ENCODE peak calls at places on chromosome 17, in seven cellular contexts. One of them, this sample, is unnamed.

GRCh38 chr17:50903604-50904521 is 37.7 kb upstream of the TOB1 start:
- DNase-seq in stromal cell of bone marrow: no peak
- DNase-seq in GM18507: no peak
- DNase-seq in small intestine: no peak
- DNase-seq in NCI-H1436: no peak
- DNase-seq in memory B cell: no peak
- DNase-seq in mesendoderm: no peak
- DNase-seq in this sample: no peak

GRCh38 chr17:61551255-61551742 is 39.7 kb downstream of the NACA2 start:
- DNase-seq in mesendoderm: peak
- DNase-seq in memory B cell: no peak
- DNase-seq in small intestine: peak
- DNase-seq in stromal cell of bone marrow: peak
- DNase-seq in GM18507: no peak
- DNase-seq in NCI-H1436: peak
- DNase-seq in this sample: no peak

GRCh38 chr17:30956764-30957374 is 14.0 kb upstream of the RNF135 start:
- DNase-seq in NCI-H1436: no peak
- DNase-seq in stromal cell of bone marrow: no peak
- DNase-seq in GM18507: no peak
- DNase-seq in small intestine: no peak
- DNase-seq in mesendoderm: peak
- DNase-seq in memory B cell: no peak
- DNase-seq in this sample: no peak

GRCh38 chr17:17613708-17614114 is 22.2 kb upstream of the PEMT start:
- DNase-seq in NCI-H1436: peak
- DNase-seq in GM18507: no peak
- DNase-seq in small intestine: peak
- DNase-seq in stromal cell of bone marrow: peak
- DNase-seq in mesendoderm: peak
- DNase-seq in memory B cell: peak
- DNase-seq in this sample: no peak

GRCh38 chr17:7713782-7714181 is 3.8 kb upstream of the DNAH2 start:
- DNase-seq in mesendoderm: no peak
- DNase-seq in stromal cell of bone marrow: no peak
- DNase-seq in NCI-H1436: no peak
- DNase-seq in memory B cell: no peak
- DNase-seq in small intestine: no peak
- DNase-seq in GM18507: no peak
- DNase-seq in this sample: no peak

GRCh38 chr17:77451894-77452852 is 311.4 kb downstream of the SEC14L1 start:
- DNase-seq in GM18507: no peak
- DNase-seq in mesendoderm: peak
- DNase-seq in small intestine: peak
- DNase-seq in memory B cell: no peak
- DNase-seq in NCI-H1436: no peak
- DNase-seq in stromal cell of bone marrow: peak
- DNase-seq in this sample: no peak

GRCh38 chr17:40418428-40418706 is 671 bp upstream of the TOP2A start:
- DNase-seq in stromal cell of bone marrow: no peak
- DNase-seq in mesendoderm: no peak
- DNase-seq in NCI-H1436: no peak
- DNase-seq in memory B cell: no peak
- DNase-seq in GM18507: no peak
- DNase-seq in small intestine: no peak
- DNase-seq in this sample: no peak

GRCh38 chr17:19344311-19345066 is 18.0 kb downstream of the B9D1 start:
- DNase-seq in GM18507: no peak
- DNase-seq in small intestine: no peak
- DNase-seq in stromal cell of bone marrow: no peak
- DNase-seq in mesendoderm: no peak
- DNase-seq in memory B cell: no peak
- DNase-seq in NCI-H1436: no peak
- DNase-seq in this sample: no peak

GRCh38 chr17:44794699-44795413 is 35.2 kb downstream of the GJC1 start:
- DNase-seq in mesendoderm: peak
- DNase-seq in stromal cell of bone marrow: peak
- DNase-seq in NCI-H1436: no peak
- DNase-seq in GM18507: no peak
- DNase-seq in small intestine: no peak
- DNase-seq in memory B cell: no peak
- DNase-seq in this sample: no peak

GRCh38 chr17:74822329-74823175 is 37.1 kb downstream of the GRIN2C start:
- DNase-seq in small intestine: no peak
- DNase-seq in stromal cell of bone marrow: no peak
- DNase-seq in NCI-H1436: no peak
- DNase-seq in mesendoderm: no peak
- DNase-seq in memory B cell: no peak
- DNase-seq in GM18507: no peak
- DNase-seq in this sample: no peak

GRCh38 chr17:81391964-81392908 is 3.0 kb upstream of the BAHCC1 start:
- DNase-seq in NCI-H1436: no peak
- DNase-seq in stromal cell of bone marrow: no peak
- DNase-seq in mesendoderm: no peak
- DNase-seq in GM18507: no peak
- DNase-seq in small intestine: no peak
- DNase-seq in memory B cell: no peak
- DNase-seq in this sample: no peak

GRCh38 chr17:83008526-83008925 is 70.9 kb upstream of the METRNL start:
- DNase-seq in stromal cell of bone marrow: no peak
- DNase-seq in small intestine: no peak
- DNase-seq in NCI-H1436: no peak
- DNase-seq in memory B cell: no peak
- DNase-seq in GM18507: no peak
- DNase-seq in mesendoderm: no peak
- DNase-seq in this sample: no peak

GRCh38 chr17:30905742-30906100 is 317 bp downstream of the TEFM start:
- DNase-seq in small intestine: no peak
- DNase-seq in stromal cell of bone marrow: no peak
- DNase-seq in mesendoderm: no peak
- DNase-seq in memory B cell: no peak
- DNase-seq in GM18507: no peak
- DNase-seq in NCI-H1436: no peak
- DNase-seq in this sample: no peak

GRCh38 chr17:52124993-52125392 is 33.5 kb downstream of the CA10 start:
- DNase-seq in mesendoderm: no peak
- DNase-seq in NCI-H1436: no peak
- DNase-seq in GM18507: no peak
- DNase-seq in stromal cell of bone marrow: no peak
- DNase-seq in memory B cell: no peak
- DNase-seq in small intestine: no peak
- DNase-seq in this sample: no peak

GRCh38 chr17:48429638-48430586 is at the start of gene SKAP1:
- DNase-seq in NCI-H1436: no peak
- DNase-seq in mesendoderm: peak
- DNase-seq in memory B cell: no peak
- DNase-seq in GM18507: peak
- DNase-seq in small intestine: peak
- DNase-seq in stromal cell of bone marrow: no peak
- DNase-seq in this sample: peak

GRCh38 chr17:19333736-19334290 is 28.7 kb downstream of the B9D1 start:
- DNase-seq in GM18507: no peak
- DNase-seq in memory B cell: no peak
- DNase-seq in stromal cell of bone marrow: no peak
- DNase-seq in NCI-H1436: no peak
- DNase-seq in small intestine: no peak
- DNase-seq in mesendoderm: no peak
- DNase-seq in this sample: no peak

GRCh38 chr17:67054011-67054591 is 9.7 kb downstream of the CACNG1 start:
- DNase-seq in stromal cell of bone marrow: no peak
- DNase-seq in memory B cell: no peak
- DNase-seq in small intestine: no peak
- DNase-seq in mesendoderm: no peak
- DNase-seq in NCI-H1436: no peak
- DNase-seq in GM18507: no peak
- DNase-seq in this sample: no peak

GRCh38 chr17:15479697-15480096 is 12.3 kb upstream of the CDRT4 start:
- DNase-seq in mesendoderm: no peak
- DNase-seq in GM18507: no peak
- DNase-seq in stromal cell of bone marrow: no peak
- DNase-seq in small intestine: no peak
- DNase-seq in memory B cell: no peak
- DNase-seq in NCI-H1436: no peak
- DNase-seq in this sample: no peak

GRCh38 chr17:80198144-80198661 is 21.9 kb downstream of the SGSH start:
- DNase-seq in NCI-H1436: no peak
- DNase-seq in small intestine: no peak
- DNase-seq in stromal cell of bone marrow: no peak
- DNase-seq in memory B cell: no peak
- DNase-seq in GM18507: no peak
- DNase-seq in mesendoderm: peak
- DNase-seq in this sample: no peak

GRCh38 chr17:1714488-1714979 is 4.4 kb upstream of the TLCD2 start:
- DNase-seq in GM18507: no peak
- DNase-seq in NCI-H1436: no peak
- DNase-seq in stromal cell of bone marrow: peak
- DNase-seq in mesendoderm: peak
- DNase-seq in memory B cell: no peak
- DNase-seq in small intestine: peak
- DNase-seq in this sample: no peak

GRCh38 chr17:70968302-70968701 is 799.0 kb downstream of the KCNJ2 start:
- DNase-seq in small intestine: no peak
- DNase-seq in NCI-H1436: no peak
- DNase-seq in stromal cell of bone marrow: no peak
- DNase-seq in GM18507: no peak
- DNase-seq in memory B cell: no peak
- DNase-seq in mesendoderm: no peak
- DNase-seq in this sample: no peak

GRCh38 chr17:28407130-28407973 is 1.3 kb upstream of the SLC46A1 start:
- DNase-seq in NCI-H1436: peak
- DNase-seq in memory B cell: no peak
- DNase-seq in stromal cell of bone marrow: no peak
- DNase-seq in GM18507: no peak
- DNase-seq in mesendoderm: no peak
- DNase-seq in small intestine: no peak
- DNase-seq in this sample: no peak

GRCh38 chr17:1511290-1511689 is 5.1 kb downstream of the INPP5K start:
- DNase-seq in small intestine: no peak
- DNase-seq in GM18507: no peak
- DNase-seq in NCI-H1436: no peak
- DNase-seq in mesendoderm: no peak
- DNase-seq in stromal cell of bone marrow: no peak
- DNase-seq in memory B cell: no peak
- DNase-seq in this sample: no peak

GRCh38 chr17:13421581-13421980 is 180.1 kb downstream of the HS3ST3A1 start:
- DNase-seq in NCI-H1436: no peak
- DNase-seq in small intestine: no peak
- DNase-seq in memory B cell: no peak
- DNase-seq in stromal cell of bone marrow: peak
- DNase-seq in mesendoderm: no peak
- DNase-seq in GM18507: no peak
- DNase-seq in this sample: no peak

GRCh38 chr17:17994271-17994670 is 21.6 kb downstream of the DRC3 start:
- DNase-seq in GM18507: no peak
- DNase-seq in stromal cell of bone marrow: no peak
- DNase-seq in small intestine: no peak
- DNase-seq in mesendoderm: peak
- DNase-seq in memory B cell: no peak
- DNase-seq in NCI-H1436: peak
- DNase-seq in this sample: no peak

GRCh38 chr17:68343976-68344375 is 52.7 kb downstream of the ARSG start:
- DNase-seq in mesendoderm: no peak
- DNase-seq in small intestine: no peak
- DNase-seq in NCI-H1436: no peak
- DNase-seq in GM18507: no peak
- DNase-seq in stromal cell of bone marrow: no peak
- DNase-seq in memory B cell: no peak
- DNase-seq in this sample: no peak

GRCh38 chr17:2871205-2871604 is 75.0 kb downstream of the RAP1GAP2 start:
- DNase-seq in GM18507: no peak
- DNase-seq in stromal cell of bone marrow: no peak
- DNase-seq in memory B cell: no peak
- DNase-seq in mesendoderm: peak
- DNase-seq in small intestine: no peak
- DNase-seq in NCI-H1436: no peak
- DNase-seq in this sample: no peak

GRCh38 chr17:19021622-19022083 is 17.1 kb upstream of the FAM83G start:
- DNase-seq in NCI-H1436: no peak
- DNase-seq in memory B cell: no peak
- DNase-seq in mesendoderm: no peak
- DNase-seq in small intestine: no peak
- DNase-seq in stromal cell of bone marrow: no peak
- DNase-seq in GM18507: no peak
- DNase-seq in this sample: no peak

GRCh38 chr17:41324180-41325075 is 8.9 kb upstream of the KRTAP17-1 start:
- DNase-seq in stromal cell of bone marrow: no peak
- DNase-seq in NCI-H1436: no peak
- DNase-seq in GM18507: no peak
- DNase-seq in mesendoderm: peak
- DNase-seq in small intestine: peak
- DNase-seq in memory B cell: no peak
- DNase-seq in this sample: no peak

GRCh38 chr17:50425682-50426471 is at the start of gene ACSF2:
- DNase-seq in memory B cell: peak
- DNase-seq in stromal cell of bone marrow: peak
- DNase-seq in GM18507: peak
- DNase-seq in NCI-H1436: no peak
- DNase-seq in small intestine: peak
- DNase-seq in mesendoderm: peak
- DNase-seq in this sample: peak

GRCh38 chr17:36665417-36665816 is 64.0 kb downstream of the MRM1 start:
- DNase-seq in memory B cell: no peak
- DNase-seq in NCI-H1436: no peak
- DNase-seq in GM18507: no peak
- DNase-seq in stromal cell of bone marrow: no peak
- DNase-seq in mesendoderm: peak
- DNase-seq in small intestine: peak
- DNase-seq in this sample: no peak

GRCh38 chr17:57086069-57086930 is 1.3 kb downstream of the AKAP1 start:
- DNase-seq in NCI-H1436: no peak
- DNase-seq in memory B cell: peak
- DNase-seq in small intestine: peak
- DNase-seq in mesendoderm: peak
- DNase-seq in GM18507: no peak
- DNase-seq in stromal cell of bone marrow: no peak
- DNase-seq in this sample: no peak

GRCh38 chr17:48457080-48457836 is 27.2 kb upstream of the SKAP1 start:
- DNase-seq in NCI-H1436: peak
- DNase-seq in stromal cell of bone marrow: peak
- DNase-seq in GM18507: peak
- DNase-seq in mesendoderm: peak
- DNase-seq in memory B cell: peak
- DNase-seq in small intestine: peak
- DNase-seq in this sample: no peak

GRCh38 chr17:64496348-64496785 is 487 bp downstream of the POLG2 start:
- DNase-seq in memory B cell: no peak
- DNase-seq in small intestine: no peak
- DNase-seq in stromal cell of bone marrow: no peak
- DNase-seq in mesendoderm: no peak
- DNase-seq in GM18507: no peak
- DNase-seq in NCI-H1436: no peak
- DNase-seq in this sample: no peak